ENCODE peak calls at places on chromosomes 11 and 22, in ten cellular contexts. O, Y, X, S, D, T, V, A, J and I are unnamed samples. For H3K4me1, the result is how much of the 10 kb centered on the place peaks cover.

GRCh38 chr11:95494856-95495255 is 263.9 kb upstream of the SESN3 start:
- DNase-seq in O (no peak), Y (no peak), X (no peak), S (no peak), D (no peak), T (no peak), V (no peak), A (no peak), J (no peak), I (no peak)

GRCh38 chr11:126347751-126348628 is 7.5 kb upstream of the ST3GAL4 start:
- DNase-seq in O (no peak), Y (no peak), X (no peak), S (no peak), D (no peak), T (no peak), V (no peak), A (no peak), J (no peak), I (no peak)

GRCh38 chr22:32623943-32624342 is 149.3 kb downstream of the FBXO7 start:
- DNase-seq in O (peak), Y (peak), X (peak), S (peak), D (peak), T (peak), V (no peak), A (no peak), J (no peak), I (peak)

GRCh38 chr11:16776716-16777115 is 38.3 kb downstream of the C11orf58 start:
- DNase-seq in O (no peak), Y (peak), X (no peak), S (peak), D (no peak), T (peak), V (no peak), A (no peak), J (no peak), I (no peak)

GRCh38 chr11:79076526-79077115 is 364.2 kb downstream of the TENM4 start:
- DNase-seq in O (peak), Y (no peak), X (peak), S (peak), D (peak), T (peak), V (no peak), A (no peak), J (no peak), I (peak)

GRCh38 chr22:40008726-40009125 is 14.0 kb downstream of the FAM83F start:
- DNase-seq in O (no peak), Y (peak), X (no peak), S (no peak), D (no peak), T (no peak), V (no peak), A (no peak), J (no peak), I (peak)

GRCh38 chr11:102830328-102830727 is 13.1 kb downstream of the MMP3 start:
- DNase-seq in O (no peak), Y (peak), X (no peak), S (no peak), D (no peak), T (peak), V (no peak), A (no peak), J (no peak), I (no peak)

GRCh38 chr11:106098893-106099553 is 21.6 kb downstream of the AASDHPPT start:
- DNase-seq in O (no peak), Y (no peak), X (no peak), S (no peak), D (no peak), T (no peak), V (no peak), A (no peak), J (no peak), I (no peak)

GRCh38 chr11:65424200-65425104 is 1.9 kb downstream of the NEAT1 start:
- DNase-seq in O (peak), Y (peak), X (peak), S (peak), D (peak), T (peak), V (no peak), A (no peak), J (peak), I (peak)

GRCh38 chr22:44351685-44352377 is 39.1 kb upstream of the SHISAL1 start:
- DNase-seq in O (peak), Y (peak), X (peak), S (no peak), D (no peak), T (peak), V (peak), A (peak), J (no peak), I (no peak)

GRCh38 chr11:134386945-134387344 is 25.1 kb downstream of the B3GAT1 start:
- DNase-seq in O (no peak), Y (no peak), X (no peak), S (no peak), D (no peak), T (no peak), V (no peak), A (no peak), J (no peak), I (no peak)

GRCh38 chr22:43848366-43849171 is 13.7 kb downstream of the SULT4A1 start:
- DNase-seq in O (peak), Y (peak), X (no peak), S (no peak), D (no peak), T (peak), V (peak), A (no peak), J (no peak), I (peak)

GRCh38 chr11:74546752-74547151 is 45.6 kb upstream of the POLD3 start:
- DNase-seq in O (no peak), Y (no peak), X (peak), S (peak), D (peak), T (no peak), V (no peak), A (peak), J (no peak), I (no peak)

GRCh38 chr11:116226731-116227130 is 546.1 kb downstream of the BUD13 start:
- DNase-seq in O (no peak), Y (no peak), X (no peak), S (no peak), D (no peak), T (no peak), V (peak), A (no peak), J (no peak), I (no peak)

GRCh38 chr11:8261316-8261715 is 2.4 kb downstream of the LMO1 start:
- DNase-seq in O (no peak), Y (no peak), X (no peak), S (peak), D (no peak), T (no peak), V (no peak), A (no peak), J (no peak), I (no peak)

GRCh38 chr11:8249482-8249881 is 14.2 kb downstream of the LMO1 start:
- DNase-seq in O (no peak), Y (no peak), X (no peak), S (no peak), D (no peak), T (no peak), V (no peak), A (no peak), J (no peak), I (peak)

GRCh38 chr11:44434191-44434590 is 124.3 kb upstream of the ALX4 start:
- DNase-seq in O (no peak), Y (no peak), X (no peak), S (no peak), D (no peak), T (no peak), V (no peak), A (no peak), J (no peak), I (no peak)

GRCh38 chr22:19124377-19124776 is 2.2 kb upstream of the DGCR2 start:
- DNase-seq in O (no peak), Y (no peak), X (no peak), S (no peak), D (no peak), T (no peak), V (no peak), A (no peak), J (no peak), I (no peak)

GRCh38 chr11:75103380-75104026 is 6.8 kb upstream of the OR2AT4 start:
- DNase-seq in O (no peak), Y (peak), X (no peak), S (no peak), D (no peak), T (peak), V (no peak), A (no peak), J (no peak), I (no peak)

GRCh38 chr11:100719362-100719761 is 32.3 kb downstream of the ARHGAP42 start:
- DNase-seq in O (peak), Y (peak), X (no peak), S (no peak), D (no peak), T (peak), V (peak), A (no peak), J (no peak), I (no peak)
- H3K27ac ChIP-seq in O (no peak), Y (no peak), X (peak), S (peak), D (no peak), T (no peak), V (peak), A (no peak), J (no peak), I (peak)

DNA sequence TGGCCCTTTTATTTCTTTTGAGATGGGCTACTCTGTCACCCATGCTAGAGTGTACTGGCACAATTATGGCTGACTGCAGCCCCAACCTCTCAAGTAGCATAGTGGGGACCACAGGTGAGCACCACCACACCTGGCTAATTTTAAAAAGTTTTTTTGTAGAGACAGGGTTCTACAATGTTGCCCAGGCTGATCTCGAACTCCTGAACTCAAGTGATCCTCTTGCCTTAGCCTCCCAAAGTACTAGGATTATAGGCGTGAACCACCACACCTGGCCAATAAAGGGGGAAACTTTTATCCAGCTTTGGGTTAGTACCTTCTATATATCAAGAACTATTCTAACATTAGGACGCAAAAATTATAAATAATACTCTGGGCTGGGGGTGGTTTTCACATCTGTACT is 52.1 kb downstream of the MAPK1 start:
- DNase-seq in O (no peak), Y (no peak), X (no peak), S (no peak), D (no peak), T (no peak), V (no peak), A (no peak), J (no peak), I (no peak)
- H3K4me1 ChIP-seq in O (under half), Y (under half), X (half or more), S (half or more), D (under half), T (under half), V (under half), A (under half), J (half or more), I (under half)

DNA sequence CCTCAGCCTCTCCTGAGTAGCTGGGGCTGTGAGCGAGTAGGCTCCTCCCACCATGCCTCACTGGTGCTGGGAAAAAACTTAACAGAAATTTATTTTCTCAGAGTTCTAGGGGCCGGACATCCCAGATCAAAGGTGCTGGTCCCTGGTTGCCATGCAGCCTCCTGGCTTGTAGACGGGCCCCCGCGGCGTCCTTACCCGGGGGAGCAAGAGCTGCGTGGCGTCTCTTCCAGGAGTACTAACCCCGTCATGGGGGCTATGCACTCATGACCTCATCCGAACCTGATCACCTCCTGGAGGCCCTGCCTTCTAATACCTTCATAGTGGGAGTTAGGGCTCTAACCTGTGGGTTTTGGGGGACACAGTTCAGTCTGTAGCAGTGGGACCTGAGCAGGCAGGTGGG is 2.6 kb downstream of the TRABD start:
- DNase-seq in O (no peak), Y (no peak), X (no peak), S (no peak), D (no peak), T (no peak), V (no peak), A (no peak), J (no peak), I (peak)
- H3K27ac ChIP-seq in O (no peak), Y (no peak), X (no peak), S (peak), D (no peak), T (no peak), V (no peak), A (no peak), J (peak), I (no peak)

GRCh38 chr22:17152971-17153370 is 6.1 kb downstream of the HDHD5 start:
- DNase-seq in O (no peak), Y (no peak), X (peak), S (no peak), D (peak), T (no peak), V (no peak), A (no peak), J (no peak), I (no peak)
- H3K4me1 ChIP-seq in O (under half), Y (under half), X (under half), S (half or more), D (under half), T (under half), V (under half), A (under half), J (under half), I (under half)

GRCh38 chr11:27277843-27278242 is 85.2 kb downstream of the CCDC34 start:
- DNase-seq in O (no peak), Y (no peak), X (no peak), S (no peak), D (no peak), T (no peak), V (no peak), A (no peak), J (no peak), I (no peak)
- H3K27ac ChIP-seq in O (no peak), Y (no peak), X (no peak), S (no peak), D (no peak), T (no peak), V (no peak), A (no peak), J (no peak), I (no peak)

GRCh38 chr22:36344106-36344827 is 43.5 kb downstream of the MYH9 start:
- DNase-seq in O (no peak), Y (no peak), X (no peak), S (no peak), D (no peak), T (no peak), V (no peak), A (no peak), J (no peak), I (no peak)
- H3K4me1 ChIP-seq in O (under half), Y (under half), X (half or more), S (half or more), D (under half), T (under half), V (under half), A (under half), J (half or more), I (under half)